ENCODE peak calls at places on chromosomes 6 and 20, in eight cellular contexts. H is CD8-positive, alpha-beta T cell; A is epithelial cell of esophagus; F is lower lobe of right lung; C is lower leg skin; E is astrocyte of the cerebellum; W is A549; Z is NB4. Q is an unnamed sample.

GRCh38 chr6:10745116-10745515 is 2.5 kb upstream of the TMEM14B start:
- DNase-seq in H (no peak), A (no peak), F (no peak), C (no peak), E (no peak), W (no peak), Z (no peak), Q (no peak)

GRCh38 chr20:14337400-14338171 is at the start of gene FLRT3:
- DNase-seq in H (no peak), A (peak), F (peak), C (peak), E (peak), W (peak), Z (peak), Q (peak)

GRCh38 chr20:17693534-17694001 is 6.2 kb upstream of the BANF2 start:
- DNase-seq in H (no peak), A (peak), F (no peak), C (no peak), E (peak), W (no peak), Z (no peak), Q (no peak)

GRCh38 chr20:41135187-41135887 is 2.0 kb upstream of the PLCG1 start:
- DNase-seq in H (peak), A (peak), F (peak), C (no peak), E (no peak), W (peak), Z (peak), Q (peak)

GRCh38 chr6:6678185-6678671 is 89.7 kb downstream of the LY86 start:
- DNase-seq in H (no peak), A (peak), F (no peak), C (no peak), E (peak), W (peak), Z (no peak), Q (no peak)

GRCh38 chr20:51695574-51696303 is 72.5 kb downstream of the ATP9A start:
- DNase-seq in H (no peak), A (peak), F (no peak), C (no peak), E (peak), W (peak), Z (peak), Q (no peak)

GRCh38 chr6:116764961-116765841 is at the start of gene FAM162B:
- DNase-seq in H (no peak), A (peak), F (peak), C (no peak), E (no peak), W (peak), Z (no peak), Q (no peak)

GRCh38 chr6:23036401-23036983 is 467.1 kb downstream of the HDGFL1 start:
- DNase-seq in H (no peak), A (no peak), F (no peak), C (no peak), E (no peak), W (no peak), Z (no peak), Q (no peak)

GRCh38 chr6:37242042-37242428 is 15.5 kb upstream of the TBC1D22B start:
- DNase-seq in H (no peak), A (no peak), F (no peak), C (no peak), E (no peak), W (no peak), Z (no peak), Q (no peak)

GRCh38 chr6:70150521-70150920 is 152.4 kb downstream of the COL9A1 start:
- DNase-seq in H (no peak), A (no peak), F (no peak), C (no peak), E (no peak), W (no peak), Z (no peak), Q (no peak)

GRCh38 chr20:47552996-47553395 is 51.3 kb downstream of the NCOA3 start:
- DNase-seq in H (no peak), A (no peak), F (no peak), C (no peak), E (no peak), W (no peak), Z (no peak), Q (no peak)

DNA sequence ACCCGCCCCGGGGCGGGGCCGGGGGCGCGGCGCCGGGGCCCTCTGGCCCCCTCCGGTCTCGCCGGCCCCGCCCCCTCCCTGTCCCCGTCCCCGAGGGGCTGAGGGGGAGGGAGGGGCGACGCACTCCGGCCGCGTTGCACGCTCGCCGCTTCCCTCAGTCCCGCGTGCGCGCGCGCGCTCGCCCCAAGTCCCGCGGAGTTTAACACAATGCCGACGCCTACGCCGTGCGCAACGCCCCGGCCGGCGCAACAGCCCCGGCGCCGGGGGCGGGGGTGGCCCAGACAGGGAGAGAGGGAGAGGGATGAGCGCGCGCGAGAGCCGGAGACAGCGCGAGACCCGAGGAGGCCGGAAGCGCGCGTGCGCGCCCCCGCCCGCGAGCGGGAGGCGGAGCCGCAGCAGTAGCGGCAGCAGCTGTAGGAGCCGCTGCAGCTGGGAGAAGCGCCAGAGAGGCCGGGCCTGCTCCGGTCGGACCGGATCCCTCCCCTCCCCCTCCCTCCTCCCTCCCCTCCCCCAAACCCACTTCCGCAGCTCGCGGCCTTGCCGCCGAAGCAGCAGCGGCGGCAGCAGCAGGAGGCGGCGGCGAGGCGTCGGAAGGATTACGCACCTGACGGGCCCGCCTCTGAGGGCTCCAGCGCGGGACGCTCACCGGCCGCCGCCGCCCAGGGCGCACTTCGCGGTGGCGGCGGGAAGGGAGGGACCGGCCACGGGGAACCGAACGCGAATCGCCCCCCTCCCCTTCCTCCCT is 911 bp downstream of the ZBTB2 start:
- DNase-seq in H (peak), A (peak), F (peak), C (peak), E (peak), W (peak), Z (peak), Q (peak)
- TF ChIP-seq CTCF in H (no peak), A (no peak), F (no peak), C (no peak), E (no peak), W (no peak), Z (no peak), Q (no peak)

GRCh38 chr20:61331542-61331941 is 79.5 kb downstream of the CDH4 start:
- DNase-seq in H (no peak), A (no peak), F (no peak), C (no peak), E (no peak), W (no peak), Z (peak), Q (no peak)

GRCh38 chr20:61328906-61329558 is 77.0 kb downstream of the CDH4 start:
- DNase-seq in H (no peak), A (peak), F (peak), C (no peak), E (no peak), W (no peak), Z (peak), Q (no peak)

GRCh38 chr20:61333484-61334108 is 81.5 kb downstream of the CDH4 start:
- DNase-seq in H (no peak), A (no peak), F (no peak), C (no peak), E (no peak), W (no peak), Z (no peak), Q (no peak)

GRCh38 chr20:61332016-61332975 is 80.2 kb downstream of the CDH4 start:
- DNase-seq in H (no peak), A (no peak), F (no peak), C (no peak), E (no peak), W (no peak), Z (no peak), Q (no peak)

GRCh38 chr20:61330441-61330840 is 78.4 kb downstream of the CDH4 start:
- DNase-seq in H (no peak), A (no peak), F (no peak), C (no peak), E (no peak), W (no peak), Z (no peak), Q (no peak)
- TF ChIP-seq CTCF in H (no peak), A (no peak), F (no peak), C (no peak), E (no peak), W (no peak), Z (no peak), Q (no peak)

DNA sequence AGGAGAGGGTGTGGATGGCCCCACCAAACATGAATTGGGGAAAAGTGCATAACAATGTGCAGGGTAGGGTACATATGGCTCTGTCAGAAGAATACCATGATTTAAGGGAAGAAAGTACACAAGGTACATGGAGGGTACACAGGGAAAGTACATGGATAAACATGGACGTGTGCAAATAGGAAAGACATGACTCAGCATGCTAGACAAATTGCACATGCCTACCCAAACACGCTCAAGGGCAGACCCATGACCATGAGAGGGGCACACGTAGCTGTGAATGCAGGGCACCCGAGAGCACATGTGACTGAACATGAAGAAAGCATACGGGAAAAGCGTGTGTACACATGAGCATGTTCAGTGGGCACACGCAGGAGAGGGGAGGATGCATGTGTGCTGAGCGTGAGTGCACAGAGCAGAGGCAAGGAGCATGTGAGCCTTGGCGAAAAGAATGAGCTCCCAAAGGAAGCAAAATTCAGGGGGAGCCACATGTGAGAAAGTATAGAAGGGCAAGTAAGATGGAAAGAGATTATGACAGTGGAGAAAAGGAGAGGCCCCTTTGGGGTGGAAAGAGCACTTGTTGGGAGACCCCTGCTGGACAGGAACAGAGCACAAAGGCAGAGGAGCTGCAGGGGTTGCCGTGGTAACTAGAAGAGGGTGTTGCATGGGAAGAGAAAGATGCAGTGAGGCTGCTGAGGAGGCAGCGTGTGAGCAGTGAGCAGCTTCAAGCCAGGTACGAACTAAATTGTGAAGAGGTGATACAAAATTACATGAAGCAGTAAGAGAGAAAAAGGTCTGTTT is 17.8 kb downstream of the OR2H2 start:
- DNase-seq in H (no peak), A (no peak), F (no peak), C (no peak), E (no peak), W (peak), Z (peak), Q (peak)
- TF ChIP-seq CTCF in H (no peak), A (no peak), F (no peak), C (no peak), E (peak), W (peak), Z (peak), Q (peak)

GRCh38 chr6:2758980-2759379 is 6.2 kb upstream of the WRNIP1 start:
- DNase-seq in H (no peak), A (no peak), F (no peak), C (no peak), E (no peak), W (no peak), Z (no peak), Q (no peak)

GRCh38 chr6:2764610-2765165 is 505 bp upstream of the WRNIP1 start:
- DNase-seq in H (no peak), A (peak), F (peak), C (peak), E (no peak), W (peak), Z (peak), Q (peak)

GRCh38 chr6:2763345-2763841 is 1.8 kb upstream of the WRNIP1 start:
- DNase-seq in H (no peak), A (no peak), F (peak), C (peak), E (no peak), W (no peak), Z (peak), Q (no peak)

GRCh38 chr6:2763876-2764540 is 1.2 kb upstream of the WRNIP1 start:
- DNase-seq in H (no peak), A (no peak), F (peak), C (no peak), E (no peak), W (peak), Z (peak), Q (no peak)

GRCh38 chr6:2760882-2761842 is 4.0 kb upstream of the WRNIP1 start:
- DNase-seq in H (no peak), A (peak), F (no peak), C (no peak), E (no peak), W (no peak), Z (peak), Q (no peak)
- TF ChIP-seq CTCF in H (peak), A (peak), F (peak), C (no peak), E (no peak), W (no peak), Z (peak), Q (no peak)